ENCODE peak calls at places on chromosomes 11 and 22, in ten cellular contexts. N is EH, B is type B pancreatic cell, O is substantia nigra, S is NCI-H1436, D is stomach, H is HEK293T, R is small intestine, Q is AG08395, U is T-cell. V is an unnamed sample.

GRCh38 chr11:15707971-15708370 is 593.2 kb downstream of the INSC start:
- DNase-seq in N (peak; percentile 78), U (no peak), O (no peak), H (no peak), R (no peak), B (no peak), Q (no peak), S (no peak), D (peak; percentile 72), V (no peak)

GRCh38 chr11:121372671-121373429 is 79.3 kb upstream of the SORL1 start:
- DNase-seq in R (no peak), N (no peak), B (no peak), H (no peak), S (no peak), O (no peak), U (no peak), Q (no peak), D (no peak), V (peak; percentile 90)

GRCh38 chr11:78868563-78868962 is 293.9 kb upstream of the NARS2 start:
- DNase-seq in R (no peak), S (no peak), N (no peak), B (no peak), O (no peak), D (no peak), Q (no peak), U (no peak), H (no peak), V (no peak)

GRCh38 chr11:61718046-61718531 is 34.3 kb upstream of the MYRF start:
- DNase-seq in U (no peak), Q (no peak), D (no peak), S (no peak), O (no peak), B (no peak), H (no peak), N (no peak), R (no peak), V (no peak)

GRCh38 chr11:22976146-22976545 is 115.9 kb upstream of the CCDC179 start:
- DNase-seq in D (peak; percentile 27), U (no peak), B (no peak), O (no peak), H (no peak), Q (no peak), S (no peak), N (peak; percentile 54), R (peak; percentile 3), V (no peak)

GRCh38 chr22:27331526-27332281 is 469.9 kb downstream of the MN1 start:
- DNase-seq in O (peak; percentile 42), H (peak; percentile 44), B (peak; percentile 67), N (peak; percentile 11), S (no peak), U (no peak), Q (peak; percentile 67), D (peak; percentile 34), R (no peak), V (no peak)

GRCh38 chr11:129267716-129268115 is 75.6 kb upstream of the ARHGAP32 start:
- DNase-seq in U (no peak), H (no peak), O (no peak), N (no peak), B (no peak), R (no peak), Q (no peak), S (no peak), D (no peak), V (no peak)

GRCh38 chr11:125075900-125076317 is 12.8 kb downstream of the SLC37A2 start:
- DNase-seq in R (no peak), Q (no peak), U (no peak), S (no peak), O (no peak), N (no peak), H (no peak), B (no peak), D (no peak), V (no peak)

GRCh38 chr11:1460396-1460795 is 26.2 kb downstream of the MOB2 start:
- DNase-seq in N (peak; percentile 17), B (no peak), D (peak; percentile 48), H (no peak), R (no peak), O (peak; percentile 83), U (no peak), Q (no peak), S (no peak), V (no peak)

GRCh38 chr11:134126197-134126822 is 57.4 kb downstream of the JAM3 start:
- DNase-seq in B (no peak), O (peak; percentile 71), Q (peak; percentile 94), S (no peak), R (no peak), D (no peak), H (no peak), N (peak; percentile 97), U (no peak), V (no peak)

GRCh38 chr11:10941429-10941828 is 83.6 kb upstream of the ZBED5 start:
- DNase-seq in Q (no peak), H (no peak), U (no peak), O (no peak), D (no peak), R (no peak), S (no peak), B (no peak), N (no peak), V (no peak)

GRCh38 chr11:12182650-12183511 is 72.5 kb downstream of the MICAL2 start:
- DNase-seq in N (peak; percentile 99), U (no peak), B (no peak), O (no peak), H (no peak), R (no peak), D (no peak), S (no peak), Q (peak; percentile 95), V (no peak)

GRCh38 chr22:29715705-29716104 is 4.1 kb upstream of the CABP7 start:
- DNase-seq in O (no peak), Q (no peak), H (no peak), N (no peak), U (no peak), D (no peak), R (no peak), B (no peak), S (no peak), V (no peak)

GRCh38 chr11:119643878-119644225 is 85.1 kb downstream of the NECTIN1 start:
- DNase-seq in S (no peak), N (no peak), B (no peak), D (no peak), U (no peak), R (no peak), O (no peak), H (no peak), Q (no peak), V (no peak)

GRCh38 chr22:12601870-12602779 is 2925.9 kb upstream of the OR11H1 start:
- DNase-seq in N (no peak), S (no peak), Q (no peak), B (no peak), O (no peak), H (no peak), U (peak; percentile 3), D (peak; percentile 29), R (no peak), V (no peak)

GRCh38 chr11:79116600-79116999 is 324.2 kb downstream of the TENM4 start:
- DNase-seq in Q (no peak), R (no peak), D (no peak), U (no peak), B (no peak), N (no peak), O (no peak), S (no peak), H (no peak), V (no peak)

GRCh38 chr22:17884084-17884483 is 109.8 kb upstream of the BID start:
- DNase-seq in B (no peak), D (no peak), S (no peak), N (no peak), Q (no peak), U (no peak), O (no peak), R (no peak), H (no peak), V (no peak)

GRCh38 chr11:73344191-73344607 is 32.0 kb upstream of the RELT start:
- DNase-seq in Q (no peak), O (peak; percentile 77), R (no peak), S (no peak), B (no peak), H (no peak), U (no peak), N (no peak), D (no peak), V (no peak)

GRCh38 chr11:18768472-18768901 is 23.1 kb downstream of the PTPN5 start:
- DNase-seq in H (no peak), S (no peak), Q (no peak), N (no peak), U (no peak), B (no peak), D (no peak), O (no peak), R (no peak), V (peak; percentile 16)

GRCh38 chr11:2142762-2143202 is 3.6 kb upstream of the IGF2 start:
- DNase-seq in B (no peak), D (no peak), N (peak; percentile 59), H (no peak), S (no peak), Q (no peak), O (no peak), R (no peak), U (no peak), V (no peak)

V was measured in OCI-LY7.